ENCODE peak calls at places on chromosome 16, in four cellular contexts. W, P, S and Z are unnamed samples.

GRCh38 chr16:28092721-28093382 is 29.3 kb upstream of the GSG1L start:
- DNase-seq in W (no peak), P (peak; percentile 82), S (no peak), Z (no peak)

GRCh38 chr16:83137326-83137770 is 510.6 kb downstream of the CDH13 start:
- DNase-seq in W (peak; percentile 24), P (no peak), S (peak; percentile 83), Z (peak; percentile 70)

GRCh38 chr16:53619247-53619646 is 84.4 kb downstream of the RPGRIP1L start:
- DNase-seq in W (no peak), P (no peak), S (no peak), Z (peak; percentile 92)

GRCh38 chr16:12315330-12316138 is 339.0 kb downstream of the SNX29 start:
- DNase-seq in W (no peak), P (no peak), S (no peak), Z (no peak)

GRCh38 chr16:53282975-53283946 is 151.0 kb upstream of the RBL2 start:
- DNase-seq in W (peak; percentile 2), P (peak; percentile 63), S (peak; percentile 49), Z (peak; percentile 64)

GRCh38 chr16:88754912-88755744 is 29.9 kb downstream of the PIEZO1 start:
- DNase-seq in W (no peak), P (no peak), S (peak; percentile 63), Z (peak; percentile 72)

GRCh38 chr16:84375773-84376172 is 7.4 kb downstream of the ATP2C2 start:
- DNase-seq in W (no peak), P (no peak), S (no peak), Z (no peak)

GRCh38 chr16:85652431-85653221 is 36.1 kb downstream of the GINS2 start:
- DNase-seq in W (no peak), P (peak; percentile 28), S (peak; percentile 38), Z (peak; percentile 50)

GRCh38 chr16:65540913-65541312 is 419.1 kb upstream of the CDH11 start:
- DNase-seq in W (no peak), P (no peak), S (no peak), Z (no peak)

GRCh38 chr16:75054556-75054947 is 55.7 kb downstream of the ZNRF1 start:
- DNase-seq in W (no peak), P (no peak), S (no peak), Z (no peak)

GRCh38 chr16:75244844-75245758 is 6.3 kb downstream of the BCAR1 start:
- DNase-seq in W (peak; percentile 75), P (peak; percentile 98), S (peak; percentile 98), Z (no peak)

GRCh38 chr16:89187337-89188063 is 12.8 kb downstream of the SLC22A31 start:
- DNase-seq in W (no peak), P (no peak), S (no peak), Z (peak; percentile 66)

GRCh38 chr16:79618041-79618711 is 17.6 kb upstream of the MAF start:
- DNase-seq in W (no peak), P (no peak), S (no peak), Z (no peak)

GRCh38 chr16:4266372-4266771 is 6.5 kb downstream of the TFAP4 start:
- DNase-seq in W (no peak), P (peak; percentile 74), S (no peak), Z (peak; percentile 83)

DNA sequence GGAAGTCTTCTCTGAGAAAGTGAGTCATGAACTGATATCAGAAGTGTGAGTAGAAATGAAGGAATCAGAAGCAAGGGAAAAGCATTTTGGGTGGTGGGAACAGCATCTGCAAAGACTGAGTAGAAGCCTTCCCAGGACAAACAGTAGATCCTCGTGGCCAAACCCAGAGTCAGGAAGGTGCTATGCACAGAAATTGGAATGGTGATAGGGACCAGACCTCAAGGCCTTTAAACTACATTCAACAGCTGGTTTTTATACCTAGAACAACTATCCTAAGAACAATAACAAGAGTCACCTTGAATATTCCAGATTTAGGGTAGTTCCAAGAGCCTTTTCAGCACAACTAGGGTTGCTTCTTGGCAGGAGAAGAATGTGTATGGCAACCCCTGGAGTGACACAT is 15.3 kb downstream of the ABAT start:
- DNase-seq in W (no peak), P (no peak), S (no peak), Z (no peak)
- H3K4me2 ChIP-seq in W (no peak overlapping the region), P (no peak overlapping the region), S (no peak overlapping the region), Z (no peak overlapping the region)

GRCh38 chr16:55512941-55513340 is 4.1 kb downstream of the LPCAT2 start:
- DNase-seq in W (no peak), P (no peak), S (no peak), Z (no peak)
- H3K9ac ChIP-seq in W (no peak overlapping the region), P (no peak overlapping the region), S (no peak overlapping the region), Z (no peak overlapping the region)

GRCh38 chr16:30357715-30358576 is 2.8 kb upstream of the CD2BP2 start:
- DNase-seq in W (no peak), P (no peak), S (no peak), Z (no peak)
- H3K4me2 ChIP-seq in W (no peak overlapping the region), P (no peak overlapping the region), S (no peak overlapping the region), Z (no peak overlapping the region)

GRCh38 chr16:1983053-1983543 is 895 bp upstream of the GFER start:
- DNase-seq in W (no peak), P (no peak), S (no peak), Z (no peak)
- H3K9ac ChIP-seq in W (no peak overlapping the region), P (peak overlapping the region; percentile 37), S (no peak overlapping the region), Z (no peak overlapping the region)